ENCODE peak calls at places on chromosomes 2 and 18, in eight cellular contexts. Y is caudate nucleus, F is breast epithelium, R is aorta, Z is spleen, H is mammary epithelial cell, L is PC-9, B is GM23248. P is an unnamed sample.

GRCh38 chr2:206728277-206729199 is 10.3 kb upstream of the DYTN start:
- DNase-seq in B (peak; percentile 56), F (no peak), H (peak; percentile 66), Y (peak; percentile 2), L (peak; percentile 38), R (no peak), Z (no peak), P (no peak)

GRCh38 chr18:35478520-35479435 is 19.0 kb downstream of the INO80C start:
- DNase-seq in Z (no peak), H (peak; percentile 100), Y (peak; percentile 17), B (peak; percentile 95), L (peak; percentile 93), R (no peak), F (no peak), P (no peak)

GRCh38 chr18:62328775-62329525 is 3.8 kb downstream of the TNFRSF11A start:
- DNase-seq in F (no peak), Z (no peak), H (no peak), L (no peak), R (no peak), Y (no peak), B (no peak), P (no peak)

GRCh38 chr2:120738786-120739771 is 3.4 kb downstream of the GLI2 start:
- DNase-seq in H (no peak), F (no peak), B (no peak), Z (peak; percentile 66), L (no peak), R (no peak), Y (no peak), P (no peak)

GRCh38 chr2:121826036-121826435 is 70.6 kb downstream of the TSN start:
- DNase-seq in Y (no peak), F (no peak), L (no peak), R (no peak), B (peak; percentile 15), H (no peak), Z (no peak), P (no peak)

GRCh38 chr2:69975853-69976462 is 14.5 kb upstream of the ASPRV1 start:
- DNase-seq in Y (no peak), H (no peak), F (no peak), Z (peak; percentile 90), B (no peak), L (no peak), R (no peak), P (no peak)

GRCh38 chr2:113922784-113923183 is 32.9 kb downstream of the ACTR3 start:
- DNase-seq in R (no peak), Y (no peak), H (no peak), Z (no peak), F (no peak), B (no peak), L (no peak), P (no peak)

GRCh38 chr2:254231-254630 is 9.6 kb downstream of the SH3YL1 start:
- DNase-seq in F (no peak), H (no peak), Y (no peak), R (no peak), Z (no peak), L (no peak), B (no peak), P (no peak)

GRCh38 chr2:66455490-66455889 is 20.6 kb downstream of the MEIS1 start:
- DNase-seq in H (no peak), R (no peak), F (no peak), Z (no peak), B (no peak), L (no peak), Y (no peak), P (no peak)

DNA sequence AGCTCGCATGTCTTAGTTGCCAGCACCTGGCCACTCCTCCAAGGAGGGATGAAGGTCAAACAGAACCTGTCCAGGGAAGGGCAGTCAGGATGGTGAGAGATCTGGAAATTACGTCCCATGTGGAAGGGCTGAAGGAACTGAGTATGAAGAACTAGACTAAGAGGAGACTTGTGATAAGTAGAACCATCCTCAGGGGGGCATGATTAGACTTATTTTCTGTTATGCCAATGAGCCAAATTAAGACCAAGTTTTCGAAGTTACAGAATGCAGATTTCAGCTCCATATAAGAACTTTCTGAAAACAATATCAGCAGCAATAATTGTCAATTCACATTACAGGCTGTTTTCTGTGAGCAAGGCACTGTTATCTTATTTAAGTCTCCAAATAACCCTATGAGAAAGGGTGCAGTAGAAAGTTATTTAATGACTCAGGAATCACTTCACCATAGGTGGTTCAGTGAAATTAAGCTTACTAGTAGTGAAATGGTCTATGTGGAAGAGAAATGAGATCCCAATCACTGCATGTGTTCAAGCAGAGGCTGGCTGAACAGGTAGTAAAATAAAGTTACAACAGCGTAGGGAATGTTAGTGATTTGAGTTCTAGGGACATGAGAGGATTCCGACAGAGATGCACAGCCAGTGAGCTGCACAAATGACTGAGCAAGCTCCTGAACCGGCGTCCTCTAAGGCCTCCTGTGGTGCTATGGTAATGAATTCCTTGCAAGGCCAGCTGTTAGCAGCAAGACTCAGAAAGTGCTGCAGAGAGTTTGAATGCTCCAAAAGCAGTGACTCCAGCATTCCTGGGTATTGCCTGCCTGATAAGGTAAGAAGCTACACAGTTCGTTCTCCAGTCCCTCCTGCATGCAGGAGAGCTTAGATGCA is 4.5 kb upstream of the DYM start:
- DNase-seq in H (no peak), B (peak; percentile 10), R (no peak), Y (no peak), F (no peak), Z (no peak), L (no peak), P (no peak)
- H3K27ac ChIP-seq in H (no peak overlapping the region), B (no peak overlapping the region), R (no peak overlapping the region), Y (no peak overlapping the region), F (no peak overlapping the region), Z (no peak overlapping the region), L (no peak overlapping the region), P (no peak overlapping the region)

DNA sequence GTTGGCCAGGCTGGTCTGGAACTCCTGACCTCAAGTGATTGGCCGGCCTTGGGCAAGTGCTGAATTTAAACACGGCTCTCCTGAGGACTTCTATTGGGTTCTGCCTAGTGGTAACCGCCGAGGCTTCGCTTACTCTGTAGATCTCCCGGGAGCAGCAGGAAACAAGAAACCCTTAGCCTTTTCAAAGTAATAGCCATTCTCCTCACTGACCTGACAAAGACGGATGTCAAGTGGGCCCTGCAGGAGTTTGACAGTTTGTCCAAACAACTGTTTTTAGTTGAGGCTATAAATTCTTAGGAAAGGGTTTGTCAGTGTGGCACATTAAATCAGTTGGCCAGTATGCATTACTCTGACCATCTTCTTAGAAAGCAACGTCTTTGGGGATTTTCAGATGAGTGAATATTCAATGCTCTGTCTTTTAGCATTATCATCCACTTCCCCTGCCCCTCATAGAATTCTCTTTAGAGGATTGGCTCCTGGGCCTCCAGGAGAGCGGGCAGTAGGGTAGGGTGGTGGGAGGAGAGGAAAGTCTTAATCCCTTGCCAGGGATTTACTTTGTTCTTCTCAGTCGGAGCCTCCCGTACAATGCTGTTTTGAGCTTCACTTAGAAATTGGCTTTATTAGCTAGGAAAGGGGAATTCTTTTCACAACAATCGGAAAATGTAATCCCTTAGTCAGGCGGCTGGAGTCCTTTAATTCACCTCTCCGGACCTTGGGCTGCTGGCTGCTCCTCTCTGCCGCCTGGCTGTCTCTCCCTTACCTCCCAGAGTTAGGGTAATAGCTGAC is 13.3 kb upstream of the C18orf32 start:
- DNase-seq in F (no peak), H (no peak), B (no peak), Y (no peak), R (no peak), L (no peak), Z (no peak), P (no peak)
- H3K27ac ChIP-seq in F (no peak overlapping the region), H (no peak overlapping the region), B (no peak overlapping the region), Y (no peak overlapping the region), R (no peak overlapping the region), L (no peak overlapping the region), Z (no peak overlapping the region), P (no peak overlapping the region)

GRCh38 chr2:224524657-224525056 is 60.5 kb downstream of the CUL3 start:
- DNase-seq in H (no peak), L (no peak), B (no peak), Z (no peak), F (no peak), R (no peak), Y (no peak), P (no peak)

GRCh38 chr2:224520064-224520463 is 65.1 kb downstream of the CUL3 start:
- DNase-seq in H (peak; percentile 45), Z (no peak), Y (no peak), F (no peak), R (no peak), L (no peak), B (peak; percentile 76), P (no peak)

GRCh38 chr2:224518806-224519580 is 66.2 kb downstream of the CUL3 start:
- DNase-seq in Y (no peak), B (peak; percentile 87), R (no peak), Z (no peak), F (no peak), H (peak; percentile 32), L (peak; percentile 50), P (no peak)

GRCh38 chr2:224517963-224518362 is 67.2 kb downstream of the CUL3 start:
- DNase-seq in Z (no peak), Y (no peak), F (no peak), H (no peak), B (peak; percentile 17), L (no peak), R (no peak), P (no peak)

DNA sequence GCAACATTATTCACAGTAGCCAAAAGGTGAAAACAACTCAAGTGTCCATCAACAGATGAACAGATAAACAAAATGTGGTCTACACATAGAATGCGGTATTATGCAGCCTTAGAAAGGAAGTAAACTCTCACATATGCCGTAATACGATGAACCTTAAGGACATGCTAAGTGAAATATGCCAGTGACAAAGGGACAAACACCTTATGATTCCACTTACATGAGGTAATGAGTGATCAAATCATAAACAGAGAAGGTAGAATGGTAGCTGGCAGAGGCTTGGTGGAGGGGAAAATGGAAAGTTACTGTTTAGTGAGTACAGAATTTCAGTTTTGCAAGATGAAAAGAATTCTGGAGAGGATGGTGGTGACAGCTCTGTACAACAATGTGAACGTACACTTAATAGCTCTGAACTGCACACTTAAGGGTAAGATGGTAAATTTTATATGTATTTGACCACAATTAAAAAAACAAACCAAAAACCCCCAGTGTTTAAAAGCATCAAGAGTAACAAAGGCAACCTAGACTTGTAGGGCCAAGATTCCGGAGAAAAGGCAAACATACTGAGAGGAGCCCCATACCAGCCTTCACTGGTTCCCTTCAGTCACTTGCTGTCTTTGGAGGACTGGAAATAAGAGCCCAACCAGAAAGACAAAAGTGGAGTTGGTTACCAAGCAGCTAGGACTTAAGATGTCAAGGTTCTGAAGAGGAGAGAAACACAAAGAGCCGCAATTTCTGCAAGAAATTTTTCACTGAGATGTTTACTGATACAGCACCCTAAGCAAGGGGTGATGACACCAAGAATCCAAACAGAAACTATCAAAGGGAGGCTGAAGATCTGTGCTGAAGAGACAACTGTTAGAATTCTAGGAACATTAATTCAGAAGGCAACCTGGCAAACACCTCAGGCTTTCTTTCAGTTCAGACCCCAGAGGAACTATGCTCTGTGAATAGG is 61.3 kb downstream of the CUL3 start:
- DNase-seq in H (no peak), F (no peak), Z (no peak), Y (no peak), B (no peak), R (no peak), L (no peak), P (no peak)
- H3K27ac ChIP-seq in H (no peak overlapping the region), F (peak overlapping the region; percentile 34), Z (peak overlapping the region; percentile 83), Y (no peak overlapping the region), B (no peak overlapping the region), R (no peak overlapping the region), L (peak overlapping the region; percentile 5), P (no peak overlapping the region)

GRCh38 chr2:162478721-162479129 is 134.8 kb downstream of the GCA start:
- DNase-seq in F (no peak), H (peak; percentile 87), Z (no peak), Y (no peak), R (no peak), L (peak; percentile 82), B (no peak), P (no peak)
- H3K27ac ChIP-seq in F (no peak overlapping the region), H (no peak overlapping the region), Z (no peak overlapping the region), Y (no peak overlapping the region), R (no peak overlapping the region), L (peak overlapping the region; percentile 72), B (no peak overlapping the region), P (no peak overlapping the region)

GRCh38 chr2:101717041-101717817 is 19.7 kb downstream of the MAP4K4 start:
- DNase-seq in Y (no peak), F (no peak), Z (peak; percentile 88), R (no peak), L (no peak), H (no peak), B (no peak), P (no peak)
- H3K27ac ChIP-seq in Y (no peak overlapping the region), F (no peak overlapping the region), Z (peak overlapping the region; percentile 82), R (no peak overlapping the region), L (no peak overlapping the region), H (no peak overlapping the region), B (no peak overlapping the region), P (no peak overlapping the region)